ENCODE peak calls at places on chromosome 3, in eight cellular contexts. A, B, P, M, E, C, V and S are unnamed samples.
A peak's percentile ranks its signal among the peaks of the same experiment; 100 is the strongest.

GRCh38 chr3:49410844-49411549 is 779 bp downstream of the RHOA start:
- DNase-seq in C (no peak), P (no peak), E (no peak), A (no peak), M (no peak), B (no peak), V (no peak), S (no peak)

GRCh38 chr3:123660900-123661299 is 76.0 kb upstream of the HACD2 start:
- DNase-seq in E (peak; percentile 98), A (no peak), P (peak; percentile 91), V (no peak), B (peak; percentile 86), C (peak; percentile 100), M (peak; percentile 85), S (peak; percentile 94)

GRCh38 chr3:52385157-52385556 is 59.7 kb downstream of the SEMA3G start:
- DNase-seq in C (peak; percentile 30), E (no peak), M (no peak), P (no peak), V (peak; percentile 64), B (no peak), A (peak; percentile 64), S (no peak)

GRCh38 chr3:119641416-119641815 is 19.0 kb downstream of the POPDC2 start:
- DNase-seq in V (no peak), C (no peak), P (no peak), E (no peak), B (no peak), M (no peak), A (no peak), S (no peak)

GRCh38 chr3:12442654-12443501 is 41.4 kb upstream of the TSEN2 start:
- DNase-seq in E (no peak), V (no peak), B (no peak), P (peak; percentile 44), A (no peak), M (no peak), C (no peak), S (no peak)

GRCh38 chr3:59540696-59541095 is 490.9 kb upstream of the CFAP20DC start:
- DNase-seq in M (no peak), C (no peak), P (no peak), B (no peak), V (no peak), A (no peak), E (no peak), S (no peak)

GRCh38 chr3:52361011-52361410 is 44.9 kb downstream of the DNAH1 start:
- DNase-seq in B (no peak), C (no peak), E (no peak), V (no peak), A (no peak), P (no peak), M (no peak), S (no peak)

GRCh38 chr3:139132976-139133375 is 88.3 kb upstream of the PRR23C start:
- DNase-seq in B (no peak), C (no peak), A (no peak), M (no peak), P (no peak), E (no peak), V (no peak), S (no peak)

GRCh38 chr3:97388774-97389173 is 375.8 kb upstream of the ARL6 start:
- DNase-seq in P (no peak), C (no peak), B (no peak), V (no peak), E (no peak), A (no peak), M (no peak), S (no peak)

GRCh38 chr3:172070799-172071198 is 31.4 kb downstream of the FNDC3B start:
- DNase-seq in E (no peak), P (no peak), B (no peak), V (no peak), C (no peak), M (no peak), A (no peak), S (no peak)
- H3K4me1 ChIP-seq in E (peaks cover 29% of the 10 kb centered on the region), P (peaks cover 93% of the 10 kb centered on the region), B (no peaks in the 10 kb centered on the region), V (no peaks in the 10 kb centered on the region), C (peaks cover 39% of the 10 kb centered on the region), M (peaks cover 94% of the 10 kb centered on the region), A (peaks cover 89% of the 10 kb centered on the region), S (peaks cover 67% of the 10 kb centered on the region)

GRCh38 chr3:172839679-172840078 is 89.2 kb downstream of the ECT2 start:
- DNase-seq in M (no peak), E (no peak), P (no peak), B (no peak), C (no peak), V (no peak), A (no peak), S (no peak)

GRCh38 chr3:172840463-172840862 is 89.9 kb downstream of the ECT2 start:
- DNase-seq in A (no peak), C (no peak), P (no peak), M (no peak), B (no peak), V (no peak), E (no peak), S (no peak)

GRCh38 chr3:172832983-172833382 is 82.5 kb downstream of the ECT2 start:
- DNase-seq in M (no peak), B (no peak), P (no peak), C (no peak), V (no peak), A (no peak), E (no peak), S (no peak)

GRCh38 chr3:172840913-172841312 is 90.4 kb downstream of the ECT2 start:
- DNase-seq in A (no peak), V (no peak), C (no peak), P (no peak), E (no peak), M (no peak), B (no peak), S (no peak)

GRCh38 chr3:172836390-172836997 is 86.0 kb downstream of the ECT2 start:
- DNase-seq in M (no peak), A (peak; percentile 18), P (no peak), C (peak; percentile 74), V (peak; percentile 32), B (no peak), E (no peak), S (no peak)
- TF ChIP-seq CTCF in M (peak; percentile 72), A (peak; percentile 62), P (peak; percentile 67), C (peak; percentile 78), V (peak; percentile 39), B (peak; percentile 45), E (no peak), S (peak; percentile 63)

GRCh38 chr3:100486808-100487207 is 5.6 kb upstream of the TMEM45A start:
- DNase-seq in V (no peak), C (no peak), M (no peak), A (no peak), P (no peak), E (no peak), B (no peak), S (no peak)

GRCh38 chr3:100489118-100489517 is 3.3 kb upstream of the TMEM45A start:
- DNase-seq in B (no peak), P (no peak), M (no peak), C (no peak), V (no peak), A (no peak), E (no peak), S (no peak)

GRCh38 chr3:100496711-100497261 is 4.4 kb downstream of the TMEM45A start:
- DNase-seq in V (no peak), C (peak; percentile 74), M (no peak), B (no peak), E (no peak), P (no peak), A (no peak), S (no peak)

GRCh38 chr3:100492059-100492809 is at the start of gene TMEM45A:
- DNase-seq in A (peak; percentile 95), M (peak; percentile 98), P (peak; percentile 97), E (peak; percentile 98), V (peak; percentile 83), C (peak; percentile 98), B (peak; percentile 94), S (peak; percentile 98)

GRCh38 chr3:100492810-100493140 is 356 bp downstream of the TMEM45A start:
- DNase-seq in C (no peak), P (no peak), E (no peak), B (no peak), A (no peak), V (no peak), M (no peak), S (no peak)
- H3K4me3 ChIP-seq in C (peak overlapping the region; percentile 43), P (peak overlapping the region; percentile 63), E (peak overlapping the region; percentile 42), B (peak overlapping the region; percentile 57), A (peak overlapping the region; percentile 56), V (peak overlapping the region; percentile 56), M (peak overlapping the region; percentile 57), S (peak overlapping the region; percentile 59)

GRCh38 chr3:101836907-101837598 is 12.3 kb upstream of the NFKBIZ start:
- DNase-seq in A (no peak), B (no peak), P (no peak), E (no peak), V (no peak), M (no peak), C (peak; percentile 84), S (no peak)
- H3K4me1 ChIP-seq in A (peaks cover 9% of the 10 kb centered on the region), B (no peaks in the 10 kb centered on the region), P (no peaks in the 10 kb centered on the region), E (no peaks in the 10 kb centered on the region), V (peaks cover 3% of the 10 kb centered on the region), M (peaks cover 6% of the 10 kb centered on the region), C (peaks cover 15% of the 10 kb centered on the region), S (peaks cover 11% of the 10 kb centered on the region)

GRCh38 chr3:40237892-40238571 is 71.5 kb upstream of the EIF1B start:
- DNase-seq in C (peak; percentile 42), E (no peak), A (peak; percentile 8), B (no peak), V (no peak), M (no peak), P (no peak), S (no peak)
- TF ChIP-seq CTCF in C (peak; percentile 37), E (no peak), A (no peak), B (no peak), V (no peak), M (peak; percentile 50), P (peak; percentile 35), S (no peak)

GRCh38 chr3:133383175-133383574 is 16.7 kb upstream of the BFSP2 start:
- DNase-seq in C (no peak), V (peak; percentile 53), B (no peak), E (no peak), P (no peak), M (no peak), A (no peak), S (no peak)

GRCh38 chr3:133379926-133380325 is 19.9 kb upstream of the BFSP2 start:
- DNase-seq in M (no peak), P (no peak), C (no peak), V (no peak), B (no peak), E (no peak), A (no peak), S (no peak)

GRCh38 chr3:133384331-133385027 is 15.4 kb upstream of the BFSP2 start:
- DNase-seq in V (peak; percentile 21), B (no peak), P (peak; percentile 60), A (peak; percentile 11), M (peak; percentile 69), E (peak; percentile 64), C (peak; percentile 77), S (peak; percentile 82)

GRCh38 chr3:133380481-133381225 is 19.2 kb upstream of the BFSP2 start:
- DNase-seq in M (no peak), P (no peak), B (no peak), V (no peak), A (no peak), E (no peak), C (no peak), S (no peak)

GRCh38 chr3:133381346-133382109 is 18.3 kb upstream of the BFSP2 start:
- DNase-seq in V (no peak), A (no peak), C (no peak), M (no peak), B (no peak), E (no peak), P (no peak), S (no peak)
- H3K4me3 ChIP-seq in V (no peak overlapping the region), A (no peak overlapping the region), C (no peak overlapping the region), M (no peak overlapping the region), B (no peak overlapping the region), E (no peak overlapping the region), P (no peak overlapping the region), S (no peak overlapping the region)